ENCODE peak calls at places on chromosome 13, in ten cellular contexts. V is neural progenitor cell, K is fibroblast of lung, R is IMR-90, E is SK-N-SH, T is neuronal stem cell, P is GM23248, I is mammary epithelial cell, Y is PC-3, F is Karpas-422. G is an unnamed sample.

GRCh38 chr13:20512042-20512683 is 13.5 kb downstream of the CRYL1 start:
- DNase-seq in Y (no peak), F (no peak), K (no peak), V (peak), P (no peak), I (no peak), R (no peak), T (no peak), E (peak), G (no peak)

GRCh38 chr13:110559429-110559943 is 2.0 kb downstream of the RAB20 start:
- DNase-seq in R (peak), V (no peak), T (no peak), E (no peak), P (peak), I (peak), Y (peak), F (no peak), K (no peak), G (no peak)

GRCh38 chr13:22432690-22433089 is 748.1 kb upstream of the SGCG start:
- DNase-seq in P (no peak), R (no peak), Y (no peak), T (no peak), I (no peak), K (no peak), E (no peak), V (no peak), F (peak), G (no peak)

GRCh38 chr13:113073942-113074341 is 31.6 kb upstream of the F7 start:
- DNase-seq in R (no peak), E (no peak), I (no peak), F (no peak), Y (no peak), K (no peak), T (no peak), V (no peak), P (no peak), G (no peak)

GRCh38 chr13:99439850-99440604 is 61.2 kb upstream of the TM9SF2 start:
- DNase-seq in Y (peak), R (no peak), P (no peak), F (no peak), I (no peak), E (no peak), V (no peak), T (no peak), K (no peak), G (no peak)

GRCh38 chr13:45416521-45417125 is 1.6 kb downstream of the SLC25A30 start:
- DNase-seq in R (no peak), I (no peak), V (no peak), P (no peak), T (no peak), E (no peak), K (no peak), F (no peak), Y (peak), G (no peak)

GRCh38 chr13:100657881-100658315 is 16.7 kb downstream of the TMTC4 start:
- DNase-seq in T (no peak), I (no peak), R (no peak), V (no peak), F (no peak), E (no peak), P (no peak), Y (no peak), K (no peak), G (no peak)

GRCh38 chr13:73171926-73172325 is 113.1 kb downstream of the KLF5 start:
- DNase-seq in Y (peak), V (no peak), K (peak), E (no peak), I (peak), P (peak), F (no peak), T (no peak), R (peak), G (peak)

GRCh38 chr13:53141336-53141735 is 112.7 kb downstream of the OLFM4 start:
- DNase-seq in I (no peak), T (no peak), K (no peak), F (no peak), E (no peak), Y (no peak), P (no peak), V (no peak), R (no peak), G (no peak)

GRCh38 chr13:34863360-34864135 is 78.5 kb upstream of the NBEA start:
- DNase-seq in P (peak), T (no peak), V (no peak), F (no peak), Y (peak), R (peak), E (no peak), K (peak), I (peak), G (peak)

GRCh38 chr13:97574926-97575325 is 141.0 kb downstream of the RAP2A start:
- DNase-seq in E (no peak), Y (peak), K (peak), F (peak), V (peak), I (peak), R (peak), T (no peak), P (peak), G (no peak)

GRCh38 chr13:21071894-21072293 is 10.5 kb upstream of the LATS2 start:
- DNase-seq in F (no peak), E (no peak), V (no peak), K (peak), Y (peak), I (no peak), P (no peak), T (no peak), R (no peak), G (peak)

GRCh38 chr13:51869921-51870320 is 8.2 kb downstream of the CCDC70 start:
- DNase-seq in T (no peak), V (no peak), Y (no peak), E (no peak), P (no peak), F (no peak), I (no peak), R (no peak), K (no peak), G (no peak)

GRCh38 chr13:51873419-51873818 is 11.7 kb downstream of the CCDC70 start:
- DNase-seq in K (no peak), F (no peak), V (no peak), I (no peak), T (no peak), E (no peak), R (no peak), P (no peak), Y (no peak), G (no peak)

GRCh38 chr13:51870616-51871015 is 8.8 kb downstream of the CCDC70 start:
- DNase-seq in P (no peak), V (no peak), F (no peak), I (no peak), E (no peak), R (no peak), K (no peak), T (no peak), Y (no peak), G (no peak)

GRCh38 chr13:51874651-51875050 is 12.9 kb downstream of the CCDC70 start:
- DNase-seq in E (no peak), F (peak), R (no peak), I (no peak), Y (no peak), P (no peak), V (peak), T (no peak), K (no peak), G (no peak)

DNA sequence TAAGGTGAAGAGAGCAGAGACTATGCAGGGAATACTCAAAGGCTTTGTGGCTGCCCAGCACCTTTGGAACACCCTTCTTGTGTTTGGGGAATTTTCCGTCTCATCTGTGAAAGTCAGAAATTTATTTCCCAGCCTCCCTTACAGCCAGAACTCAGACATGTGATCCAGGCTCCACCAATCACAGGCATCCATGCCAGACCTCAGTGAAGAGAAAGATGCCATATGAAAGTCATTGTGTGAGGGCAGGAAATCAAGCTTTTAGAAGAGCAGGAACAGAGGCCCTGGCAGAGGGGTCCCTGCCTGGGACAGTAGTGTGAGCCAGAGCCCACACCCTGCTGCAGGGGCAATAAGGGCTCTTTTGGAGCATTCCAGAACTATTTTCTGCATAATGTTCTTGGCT is 12.1 kb downstream of the CCDC70 start:
- DNase-seq in V (no peak), E (no peak), Y (no peak), K (no peak), F (peak), P (no peak), I (no peak), R (no peak), T (no peak), G (no peak)
- H3K4me2 ChIP-seq in V (no peak), E (no peak), Y (no peak), K (no peak), F (peak), P (no peak), I (no peak), R (no peak), T (no peak), G (no peak)

GRCh38 chr13:33322965-33323668 is 37.6 kb upstream of the STARD13 start:
- DNase-seq in R (no peak), K (no peak), I (no peak), Y (no peak), P (no peak), T (no peak), E (no peak), F (no peak), V (no peak), G (no peak)

GRCh38 chr13:33321686-33322473 is 36.3 kb upstream of the STARD13 start:
- DNase-seq in F (no peak), T (no peak), I (no peak), V (no peak), P (peak), E (no peak), K (no peak), R (peak), Y (no peak), G (no peak)

GRCh38 chr13:33319859-33320258 is 34.3 kb upstream of the STARD13 start:
- DNase-seq in E (no peak), I (no peak), Y (no peak), V (no peak), K (no peak), R (no peak), P (no peak), F (no peak), T (no peak), G (no peak)

GRCh38 chr13:33323766-33324525 is 38.4 kb upstream of the STARD13 start:
- DNase-seq in I (no peak), R (peak), F (no peak), V (no peak), Y (no peak), P (peak), E (no peak), T (no peak), K (peak), G (peak)

DNA sequence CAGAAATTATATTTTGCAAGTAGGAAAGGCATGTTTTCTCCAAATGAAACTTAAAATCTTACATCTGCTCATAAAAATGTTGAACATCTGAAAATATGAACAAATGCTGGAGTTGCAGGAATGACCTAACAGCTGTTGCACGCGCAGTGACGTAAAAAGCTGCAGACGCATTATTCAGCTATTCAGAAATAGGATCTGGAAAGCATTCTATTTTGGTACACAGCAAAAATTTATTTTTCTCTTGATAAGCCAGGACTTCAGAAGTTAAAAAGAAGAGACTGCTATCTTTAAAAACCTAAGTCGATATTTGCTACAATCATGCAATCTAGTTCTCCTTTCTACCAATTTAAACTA is 36.9 kb upstream of the STARD13 start:
- DNase-seq in V (no peak), T (no peak), I (no peak), R (peak), P (peak), K (peak), E (no peak), Y (no peak), F (no peak), G (no peak)
- H3K27ac ChIP-seq in V (no peak), T (no peak), I (no peak), R (peak), P (peak), K (peak), E (no peak), Y (no peak), F (no peak), G (no peak)

DNA sequence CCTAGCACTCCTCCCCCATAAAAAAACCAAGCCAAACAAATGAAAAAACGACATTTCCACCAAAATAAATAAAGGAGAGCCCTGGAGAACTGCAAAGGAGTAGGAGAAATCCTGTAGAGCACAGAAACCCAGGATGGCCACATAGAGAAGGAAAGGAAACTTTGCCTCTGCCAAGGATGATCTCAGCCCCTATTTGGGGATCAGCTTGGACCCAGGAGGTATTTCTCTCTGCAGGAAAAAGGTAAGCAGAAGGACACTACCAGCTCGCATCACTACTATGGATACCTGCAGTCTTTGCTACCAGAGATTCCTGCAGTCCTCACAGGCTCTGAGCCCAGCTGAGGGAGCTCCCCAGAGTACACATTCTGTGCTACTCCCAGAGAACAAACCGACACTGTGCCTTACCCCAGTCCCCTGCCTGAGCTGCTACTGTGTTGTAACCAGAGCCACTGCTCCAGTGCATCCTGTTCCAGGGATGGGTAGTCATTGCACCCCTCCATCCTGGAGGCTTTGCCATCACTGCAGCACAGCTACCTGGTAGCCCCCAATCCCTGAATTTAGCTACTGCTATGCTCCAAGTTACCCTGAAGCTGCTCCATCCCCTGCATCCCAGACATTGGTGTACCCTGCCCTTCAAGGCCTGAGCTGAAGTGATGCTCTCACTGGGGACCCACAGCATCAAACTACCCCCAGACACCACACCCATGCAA is 41.7 kb downstream of the VWA8 start:
- DNase-seq in P (no peak), R (no peak), I (no peak), T (no peak), K (no peak), F (no peak), V (no peak), Y (no peak), E (no peak), G (no peak)
- H3K4me2 ChIP-seq in P (no peak), R (no peak), I (no peak), T (no peak), K (no peak), F (peak), V (no peak), Y (no peak), E (no peak), G (no peak)

GRCh38 chr13:23600534-23600933 is 30.3 kb downstream of the TNFRSF19 start:
- DNase-seq in V (no peak), K (no peak), I (no peak), Y (no peak), F (no peak), R (no peak), T (no peak), E (no peak), P (no peak), G (no peak)

GRCh38 chr13:23599083-23599925 is 29.1 kb downstream of the TNFRSF19 start:
- DNase-seq in P (no peak), I (no peak), R (no peak), F (no peak), Y (peak), V (peak), T (no peak), K (peak), E (no peak), G (no peak)

GRCh38 chr13:23598371-23598770 is 28.2 kb downstream of the TNFRSF19 start:
- DNase-seq in F (no peak), Y (peak), P (peak), K (peak), T (no peak), V (no peak), R (peak), E (no peak), I (no peak), G (no peak)

DNA sequence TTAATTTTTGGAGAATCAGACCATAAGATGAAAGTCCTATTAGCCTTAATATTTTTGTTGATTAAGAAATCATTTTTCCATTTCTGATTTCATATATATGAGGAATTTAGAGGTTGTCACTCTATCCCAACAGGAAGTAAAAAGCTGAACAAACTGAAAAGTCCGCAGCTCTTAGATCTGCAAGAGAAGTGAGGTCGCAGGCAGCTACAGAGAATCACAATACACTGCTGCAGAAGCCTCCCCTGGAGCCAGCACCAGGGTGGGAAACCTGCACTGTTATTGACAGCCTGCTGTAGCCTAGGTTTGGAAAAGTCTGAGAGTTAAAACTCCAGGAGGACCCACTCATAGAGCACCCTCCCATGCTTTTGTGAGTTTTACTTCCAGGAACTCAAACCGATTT is 29.9 kb downstream of the TNFRSF19 start:
- DNase-seq in E (no peak), K (no peak), Y (no peak), T (no peak), P (no peak), V (no peak), R (no peak), F (no peak), I (no peak), G (no peak)
- H3K27ac ChIP-seq in E (no peak), K (no peak), Y (no peak), T (no peak), P (no peak), V (peak), R (no peak), F (no peak), I (no peak), G (no peak)

GRCh38 chr13:31111136-31111535 is 50.6 kb downstream of the HSPH1 start:
- DNase-seq in P (peak), T (no peak), I (peak), F (no peak), E (no peak), Y (no peak), K (peak), V (no peak), R (peak), G (peak)
- H3K4me2 ChIP-seq in P (no peak), T (no peak), I (peak), F (no peak), E (no peak), Y (no peak), K (no peak), V (no peak), R (peak), G (no peak)